ENCODE peak calls at places on chromosomes 13 and 19, in eight cellular contexts. G is fibroblast of the aortic adventitia, W is body of pancreas, X is HFF-Myc, F is psoas muscle, Y is SJSA1, D is small intestine, K is astrocyte of the spinal cord. I is an unnamed sample.

GRCh38 chr19:7182489-7182888 is 111.7 kb downstream of the INSR start:
- DNase-seq in F (no peak), K (no peak), X (no peak), G (no peak), D (no peak), W (no peak), Y (no peak), I (no peak)

GRCh38 chr13:45167611-45168554 is 33.0 kb downstream of the KCTD4 start:
- DNase-seq in K (no peak), D (peak; percentile 86), F (no peak), G (no peak), Y (peak; percentile 47), W (peak; percentile 85), X (no peak), I (no peak)

GRCh38 chr13:33369073-33369472 is 83.5 kb upstream of the STARD13 start:
- DNase-seq in K (no peak), G (no peak), D (no peak), Y (no peak), X (no peak), F (no peak), W (no peak), I (no peak)

GRCh38 chr13:77994166-77994565 is 75.5 kb upstream of the EDNRB start:
- DNase-seq in K (no peak), D (no peak), W (no peak), X (no peak), G (no peak), F (no peak), Y (no peak), I (no peak)

GRCh38 chr19:48123907-48124675 is 13.5 kb upstream of the PLA2G4C start:
- DNase-seq in D (peak; percentile 18), G (peak; percentile 90), K (peak; percentile 81), W (no peak), F (no peak), Y (peak; percentile 85), X (peak; percentile 72), I (no peak)

GRCh38 chr19:13022859-13023636 is 27.8 kb downstream of the NFIX start:
- DNase-seq in G (peak; percentile 98), Y (peak; percentile 97), X (peak; percentile 81), F (peak; percentile 93), D (peak; percentile 56), W (peak; percentile 77), K (peak; percentile 96), I (peak; percentile 90)

GRCh38 chr13:41212881-41213280 is 18.5 kb upstream of the KBTBD7 start:
- DNase-seq in W (no peak), D (no peak), K (no peak), Y (no peak), G (no peak), F (no peak), X (no peak), I (no peak)

GRCh38 chr19:49135686-49136085 is 16.3 kb downstream of the PPFIA3 start:
- DNase-seq in F (no peak), Y (no peak), G (no peak), X (no peak), D (no peak), K (no peak), W (no peak), I (no peak)

GRCh38 chr13:93235258-93236015 is 8.8 kb downstream of the GPC6 start:
- DNase-seq in X (no peak), G (peak; percentile 71), F (no peak), D (no peak), W (no peak), Y (no peak), K (peak; percentile 43), I (peak; percentile 66)

GRCh38 chr19:4108767-4109625 is 14.9 kb downstream of the MAP2K2 start:
- DNase-seq in W (no peak), D (peak; percentile 58), F (no peak), G (no peak), K (no peak), X (no peak), Y (no peak), I (no peak)

GRCh38 chr13:113129480-113129879 is 6.9 kb downstream of the F10 start:
- DNase-seq in F (no peak), Y (no peak), X (no peak), D (no peak), G (no peak), W (no peak), K (no peak), I (no peak)

GRCh38 chr19:38514812-38515633 is 81.5 kb downstream of the RYR1 start:
- DNase-seq in K (peak; percentile 49), F (peak; percentile 73), D (peak; percentile 59), W (peak; percentile 71), X (peak; percentile 3), Y (peak; percentile 50), G (peak; percentile 46), I (peak; percentile 73)

GRCh38 chr19:45887311-45887710 is 1.4 kb upstream of the IRF2BP1 start:
- DNase-seq in Y (no peak), X (no peak), G (peak; percentile 32), W (no peak), F (no peak), D (no peak), K (no peak), I (no peak)

GRCh38 chr13:96090240-96091101 is 564 bp downstream of the HS6ST3 start:
- DNase-seq in Y (no peak), F (peak; percentile 35), D (no peak), W (peak; percentile 16), X (no peak), G (no peak), K (peak; percentile 7), I (no peak)

GRCh38 chr13:72390909-72391308 is 336.5 kb downstream of the MZT1 start:
- DNase-seq in X (no peak), D (no peak), G (no peak), F (no peak), W (no peak), K (peak; percentile 2), Y (no peak), I (no peak)

GRCh38 chr13:53473397-53473796 is 444.8 kb downstream of the OLFM4 start:
- DNase-seq in F (no peak), G (no peak), D (no peak), W (no peak), X (no peak), Y (no peak), K (no peak), I (no peak)

GRCh38 chr19:56964526-56964925 is 124.0 kb upstream of the PEG3 start:
- DNase-seq in K (no peak), Y (no peak), X (no peak), D (no peak), W (no peak), G (no peak), F (no peak), I (no peak)

GRCh38 chr13:23579886-23580706 is 9.9 kb downstream of the TNFRSF19 start:
- DNase-seq in D (no peak), W (no peak), G (no peak), F (no peak), K (peak; percentile 29), Y (no peak), X (no peak), I (no peak)

GRCh38 chr13:45500492-45501174 is 35.9 kb downstream of the COG3 start:
- DNase-seq in W (no peak), K (peak; percentile 97), G (peak; percentile 91), D (no peak), F (no peak), X (peak; percentile 67), Y (peak; percentile 92), I (no peak)

GRCh38 chr13:27968316-27969072 is 621 bp downstream of the CDX2 start:
- DNase-seq in D (no peak), G (no peak), W (peak; percentile 39), Y (no peak), X (no peak), F (no peak), K (no peak), I (no peak)

GRCh38 chr19:17671906-17672305 is 16.2 kb downstream of the UNC13A start:
- DNase-seq in D (peak; percentile 16), K (peak; percentile 19), G (peak; percentile 42), W (no peak), Y (no peak), X (no peak), F (no peak), I (no peak)

GRCh38 chr19:11279505-11280236 is 16.3 kb upstream of the TSPAN16 start:
- DNase-seq in F (no peak), K (no peak), Y (peak; percentile 44), G (peak; percentile 20), W (no peak), X (no peak), D (no peak), I (no peak)

GRCh38 chr13:28037399-28037798 is 48.9 kb upstream of the URAD start:
- DNase-seq in Y (peak; percentile 10), K (no peak), F (no peak), W (no peak), D (no peak), X (no peak), G (peak; percentile 4), I (no peak)

GRCh38 chr19:48629599-48630288 is 7.4 kb downstream of the DBP start:
- DNase-seq in W (no peak), F (peak; percentile 77), X (no peak), G (peak; percentile 66), K (no peak), D (peak; percentile 98), Y (no peak), I (peak; percentile 77)

GRCh38 chr19:3161453-3161852 is 17.1 kb upstream of the S1PR4 start:
- DNase-seq in G (peak; percentile 34), D (no peak), Y (no peak), F (no peak), X (no peak), W (no peak), K (no peak), I (no peak)

GRCh38 chr13:43054803-43055802 is 31.7 kb downstream of the DNAJC15 start:
- DNase-seq in G (peak; percentile 90), D (peak; percentile 57), Y (peak; percentile 75), K (peak; percentile 87), X (peak; percentile 20), F (peak; percentile 46), W (peak; percentile 18), I (no peak)

GRCh38 chr13:101139076-101139475 is 277.2 kb downstream of the NALCN start:
- DNase-seq in K (peak; percentile 18), D (no peak), X (no peak), G (no peak), W (no peak), Y (no peak), F (no peak), I (no peak)

GRCh38 chr13:114256547-114256946 is 21.9 kb downstream of the CDC16 start:
- DNase-seq in W (no peak), G (no peak), D (no peak), K (no peak), X (no peak), F (no peak), Y (no peak), I (no peak)
- H3K4me3 ChIP-seq in W (no peak overlapping the region), G (no peak overlapping the region), D (no peak overlapping the region), K (no peak overlapping the region), X (no peak overlapping the region), F (no peak overlapping the region), Y (no peak overlapping the region), I (no peak overlapping the region)

GRCh38 chr19:14496849-14497346 is 971 bp upstream of the GIPC1 start:
- DNase-seq in G (no peak), F (no peak), Y (no peak), X (no peak), W (peak; percentile 49), K (no peak), D (no peak), I (no peak)
- H3K4me3 ChIP-seq in G (peak overlapping the region; percentile 58), F (peak overlapping the region; percentile 84), Y (no peak overlapping the region), X (peak overlapping the region; percentile 38), W (no peak overlapping the region), K (no peak overlapping the region), D (no peak overlapping the region), I (peak overlapping the region; percentile 84)

GRCh38 chr19:919157-920050 is 2.3 kb downstream of the KISS1R start:
- DNase-seq in W (no peak), F (no peak), G (no peak), D (no peak), Y (no peak), X (no peak), K (no peak), I (no peak)
- H3K4me3 ChIP-seq in W (no peak overlapping the region), F (peak overlapping the region; percentile 36), G (no peak overlapping the region), D (peak overlapping the region; percentile 51), Y (no peak overlapping the region), X (no peak overlapping the region), K (no peak overlapping the region), I (no peak overlapping the region)

GRCh38 chr13:19681517-19681916 is 48.1 kb downstream of the MPHOSPH8 start:
- DNase-seq in X (no peak), Y (peak; percentile 23), K (peak; percentile 33), F (no peak), G (no peak), D (no peak), W (no peak), I (no peak)
- H3K4me3 ChIP-seq in X (no peak overlapping the region), Y (no peak overlapping the region), K (no peak overlapping the region), F (no peak overlapping the region), G (no peak overlapping the region), D (no peak overlapping the region), W (no peak overlapping the region), I (no peak overlapping the region)

I was measured in tibial artery.